ENCODE peak calls at places on chromosomes 3 and 15, in five cellular contexts. One of them, this sample, is unnamed. For H3K4me1, the result is how much of the 10 kb centered on the place peaks cover.

GRCh38 chr3:48597408-48597800 is 2.3 kb upstream of the COL7A1 start:
- DNase-seq in MM.1S: no peak
- DNase-seq in PC-3: no peak
- DNase-seq in HCT116: no peak
- DNase-seq in SK-N-SH: no peak
- DNase-seq in this sample: no peak

GRCh38 chr15:42805266-42805665 is 68.3 kb upstream of the CDAN1 start:
- DNase-seq in MM.1S: no peak
- DNase-seq in PC-3: no peak
- DNase-seq in HCT116: no peak
- DNase-seq in SK-N-SH: no peak
- DNase-seq in this sample: no peak

GRCh38 chr15:51647128-51647562 is 24.6 kb upstream of the DMXL2 start:
- DNase-seq in MM.1S: no peak
- DNase-seq in PC-3: peak
- DNase-seq in HCT116: no peak
- DNase-seq in SK-N-SH: peak
- DNase-seq in this sample: peak

GRCh38 chr3:134796313-134797079 is 1.4 kb downstream of the EPHB1 start:
- DNase-seq in MM.1S: no peak
- DNase-seq in PC-3: peak
- DNase-seq in HCT116: no peak
- DNase-seq in SK-N-SH: peak
- DNase-seq in this sample: peak

GRCh38 chr3:42803800-42804112 is 534 bp downstream of the HIGD1A start:
- DNase-seq in MM.1S: peak
- DNase-seq in PC-3: no peak
- DNase-seq in HCT116: no peak
- DNase-seq in SK-N-SH: peak
- DNase-seq in this sample: peak

GRCh38 chr3:21477896-21478295 is 273.1 kb downstream of the ZNF385D start:
- DNase-seq in MM.1S: no peak
- DNase-seq in PC-3: no peak
- DNase-seq in HCT116: no peak
- DNase-seq in SK-N-SH: no peak
- DNase-seq in this sample: peak

GRCh38 chr3:117666316-117666715 is 956.7 kb downstream of the TUSC7 start:
- DNase-seq in MM.1S: no peak
- DNase-seq in PC-3: no peak
- DNase-seq in HCT116: no peak
- DNase-seq in SK-N-SH: no peak
- DNase-seq in this sample: no peak

GRCh38 chr3:43879166-43879565 is 188.4 kb downstream of the ABHD5 start:
- DNase-seq in MM.1S: peak
- DNase-seq in PC-3: peak
- DNase-seq in HCT116: peak
- DNase-seq in SK-N-SH: no peak
- DNase-seq in this sample: peak

GRCh38 chr15:69854521-69855171 is 243.1 kb downstream of the TLE3 start:
- DNase-seq in MM.1S: no peak
- DNase-seq in PC-3: peak
- DNase-seq in HCT116: no peak
- DNase-seq in SK-N-SH: peak
- DNase-seq in this sample: peak

GRCh38 chr15:38065721-38066120 is 131.3 kb downstream of the TMCO5A start:
- DNase-seq in MM.1S: no peak
- DNase-seq in PC-3: no peak
- DNase-seq in HCT116: no peak
- DNase-seq in SK-N-SH: no peak
- DNase-seq in this sample: no peak

GRCh38 chr15:98799461-98799971 is 151.2 kb downstream of the IGF1R start:
- DNase-seq in MM.1S: no peak
- DNase-seq in PC-3: no peak
- DNase-seq in HCT116: no peak
- DNase-seq in SK-N-SH: no peak
- DNase-seq in this sample: peak

GRCh38 chr3:195250473-195251251 is 20.3 kb downstream of the XXYLT1 start:
- DNase-seq in MM.1S: no peak
- DNase-seq in PC-3: no peak
- DNase-seq in HCT116: no peak
- DNase-seq in SK-N-SH: no peak
- DNase-seq in this sample: no peak

GRCh38 chr15:46567968-46568367 is 933.1 kb downstream of the SQOR start:
- DNase-seq in MM.1S: no peak
- DNase-seq in PC-3: no peak
- DNase-seq in HCT116: no peak
- DNase-seq in SK-N-SH: peak
- DNase-seq in this sample: no peak

GRCh38 chr3:196454935-196455334 is 22.7 kb upstream of the UBXN7 start:
- DNase-seq in MM.1S: no peak
- DNase-seq in PC-3: no peak
- DNase-seq in HCT116: no peak
- DNase-seq in SK-N-SH: no peak
- DNase-seq in this sample: peak

GRCh38 chr3:110157221-110157620 is 819.9 kb upstream of the DPPA4 start:
- DNase-seq in MM.1S: no peak
- DNase-seq in PC-3: no peak
- DNase-seq in HCT116: no peak
- DNase-seq in SK-N-SH: no peak
- DNase-seq in this sample: no peak

GRCh38 chr3:61821823-61822251 is 260.5 kb downstream of the PTPRG start:
- DNase-seq in MM.1S: no peak
- DNase-seq in PC-3: no peak
- DNase-seq in HCT116: no peak
- DNase-seq in SK-N-SH: no peak
- DNase-seq in this sample: peak

GRCh38 chr3:16994842-16995535 is 110.2 kb downstream of the PLCL2 start:
- DNase-seq in MM.1S: no peak
- DNase-seq in PC-3: peak
- DNase-seq in HCT116: no peak
- DNase-seq in SK-N-SH: no peak
- DNase-seq in this sample: no peak

GRCh38 chr3:113977822-113978221 is 30.0 kb downstream of the ZDHHC23 start:
- DNase-seq in MM.1S: no peak
- DNase-seq in PC-3: no peak
- DNase-seq in HCT116: no peak
- DNase-seq in SK-N-SH: no peak
- DNase-seq in this sample: no peak

GRCh38 chr3:12371525-12372140 is 82.8 kb downstream of the PPARG start:
- DNase-seq in MM.1S: no peak
- DNase-seq in PC-3: peak
- DNase-seq in HCT116: no peak
- DNase-seq in SK-N-SH: peak
- DNase-seq in this sample: no peak

GRCh38 chr3:71039332-71039731 is 544.2 kb downstream of the FOXP1 start:
- DNase-seq in MM.1S: peak
- DNase-seq in PC-3: no peak
- DNase-seq in HCT116: no peak
- DNase-seq in SK-N-SH: no peak
- DNase-seq in this sample: no peak

GRCh38 chr3:53195602-53196574 is 34.9 kb downstream of the PRKCD start:
- DNase-seq in MM.1S: peak
- DNase-seq in PC-3: peak
- DNase-seq in HCT116: peak
- DNase-seq in SK-N-SH: peak
- DNase-seq in this sample: peak

GRCh38 chr3:177602601-177603136 is 405.4 kb upstream of the TBL1XR1 start:
- DNase-seq in MM.1S: no peak
- DNase-seq in PC-3: peak
- DNase-seq in HCT116: no peak
- DNase-seq in SK-N-SH: no peak
- DNase-seq in this sample: peak

GRCh38 chr15:39202641-39203040 is 378.2 kb upstream of the THBS1 start:
- DNase-seq in MM.1S: no peak
- DNase-seq in PC-3: peak
- DNase-seq in HCT116: no peak
- DNase-seq in SK-N-SH: no peak
- DNase-seq in this sample: peak
- H3K4me1 ChIP-seq in MM.1S: under half
- H3K4me1 ChIP-seq in PC-3: half or more
- H3K4me1 ChIP-seq in HCT116: under half
- H3K4me1 ChIP-seq in SK-N-SH: under half
- H3K4me1 ChIP-seq in this sample: under half

DNA sequence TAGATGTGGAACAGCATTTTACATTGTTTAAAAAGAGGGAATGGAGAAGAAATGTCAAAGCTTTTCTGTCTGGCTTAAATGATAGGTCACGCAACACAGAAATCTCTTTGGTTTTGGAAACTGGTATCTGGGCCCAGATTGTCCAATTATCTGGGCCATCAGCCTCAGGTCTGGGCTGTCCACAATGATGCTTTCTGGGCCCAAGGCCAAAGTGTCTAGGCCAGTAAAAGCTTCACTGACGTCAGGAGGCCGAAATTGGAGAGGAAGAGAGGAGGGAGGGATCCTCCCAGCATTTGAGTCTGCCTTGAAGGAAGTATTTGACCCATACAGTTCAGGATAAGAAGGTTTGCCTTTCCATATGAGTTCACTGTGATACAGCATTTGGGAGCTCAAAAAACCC is 60.7 kb upstream of the ALDH1A3 start:
- DNase-seq in MM.1S: no peak
- DNase-seq in PC-3: peak
- DNase-seq in HCT116: no peak
- DNase-seq in SK-N-SH: peak
- DNase-seq in this sample: peak
- TF ChIP-seq EZH2phosphoT487 in MM.1S: no peak
- TF ChIP-seq EZH2phosphoT487 in PC-3: no peak
- TF ChIP-seq EZH2phosphoT487 in HCT116: no peak
- TF ChIP-seq EZH2phosphoT487 in SK-N-SH: no peak
- TF ChIP-seq EZH2phosphoT487 in this sample: no peak

DNA sequence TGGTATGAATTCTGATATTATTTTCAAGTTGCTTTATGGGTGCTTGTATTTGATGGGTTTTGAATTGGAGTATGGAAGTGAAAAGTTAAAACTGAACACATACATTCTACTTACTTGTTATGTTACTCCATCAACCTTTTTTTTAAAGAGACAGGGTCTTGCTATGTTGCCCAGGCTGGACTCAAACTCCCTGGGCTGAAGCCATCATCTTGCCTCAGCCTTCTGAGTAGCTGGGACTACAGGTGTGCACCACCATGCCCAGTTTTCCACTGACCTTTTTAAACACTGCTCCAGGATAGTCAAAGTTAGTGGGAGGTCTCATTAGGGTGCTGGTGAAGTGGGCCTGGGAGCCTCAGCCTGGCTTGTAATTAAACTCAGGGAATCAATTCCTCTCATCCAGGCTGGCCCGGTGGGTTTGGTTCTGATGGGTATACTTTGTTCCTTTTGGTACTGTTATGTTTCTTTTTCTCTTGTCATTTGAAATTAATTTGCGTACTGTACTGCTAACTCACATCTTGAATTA is 66.7 kb downstream of the FNDC3B start:
- DNase-seq in MM.1S: no peak
- DNase-seq in PC-3: no peak
- DNase-seq in HCT116: no peak
- DNase-seq in SK-N-SH: no peak
- DNase-seq in this sample: no peak
- H3K4me2 ChIP-seq in MM.1S: peak
- H3K4me2 ChIP-seq in PC-3: no peak
- H3K4me2 ChIP-seq in HCT116: no peak
- H3K4me2 ChIP-seq in SK-N-SH: no peak
- H3K4me2 ChIP-seq in this sample: no peak

GRCh38 chr3:24199775-24200247 is 254.7 kb downstream of the NR1D2 start:
- DNase-seq in MM.1S: no peak
- DNase-seq in PC-3: no peak
- DNase-seq in HCT116: no peak
- DNase-seq in SK-N-SH: peak
- DNase-seq in this sample: peak

GRCh38 chr3:24199305-24199704 is 254.2 kb downstream of the NR1D2 start:
- DNase-seq in MM.1S: no peak
- DNase-seq in PC-3: no peak
- DNase-seq in HCT116: no peak
- DNase-seq in SK-N-SH: peak
- DNase-seq in this sample: no peak

GRCh38 chr3:24202071-24202470 is 257.0 kb downstream of the NR1D2 start:
- DNase-seq in MM.1S: no peak
- DNase-seq in PC-3: no peak
- DNase-seq in HCT116: no peak
- DNase-seq in SK-N-SH: no peak
- DNase-seq in this sample: peak

GRCh38 chr3:24197809-24198208 is 252.7 kb downstream of the NR1D2 start:
- DNase-seq in MM.1S: no peak
- DNase-seq in PC-3: peak
- DNase-seq in HCT116: no peak
- DNase-seq in SK-N-SH: peak
- DNase-seq in this sample: no peak

GRCh38 chr3:24201301-24201700 is 256.2 kb downstream of the NR1D2 start:
- DNase-seq in MM.1S: no peak
- DNase-seq in PC-3: peak
- DNase-seq in HCT116: no peak
- DNase-seq in SK-N-SH: no peak
- DNase-seq in this sample: peak
- H3K4me1 ChIP-seq in MM.1S: under half
- H3K4me1 ChIP-seq in PC-3: under half
- H3K4me1 ChIP-seq in HCT116: under half
- H3K4me1 ChIP-seq in SK-N-SH: under half
- H3K4me1 ChIP-seq in this sample: half or more

This sample was measured in GM23248.